ENCODE peak calls at places on chromosomes 3 and 15, in five cellular contexts. One of them, this sample, is unnamed.

GRCh38 chr3:71710906-71711494 is 14.2 kb downstream of the EIF4E3 start:
- DNase-seq in left ventricle myocardium inferior: no peak
- DNase-seq in GM12865: peak; percentile 53
- DNase-seq in PC-9: no peak
- DNase-seq in H9: no peak
- DNase-seq in this sample: peak; percentile 65

GRCh38 chr3:120982608-120983320 is 74.8 kb downstream of the STXBP5L start:
- DNase-seq in left ventricle myocardium inferior: no peak
- DNase-seq in GM12865: no peak
- DNase-seq in PC-9: no peak
- DNase-seq in H9: no peak
- DNase-seq in this sample: no peak

GRCh38 chr3:112811917-112812660 is 34.6 kb downstream of the CD200R1L start:
- DNase-seq in left ventricle myocardium inferior: no peak
- DNase-seq in GM12865: no peak
- DNase-seq in PC-9: no peak
- DNase-seq in H9: no peak
- DNase-seq in this sample: no peak

GRCh38 chr3:152550284-152550683 is 281.6 kb downstream of the MBNL1 start:
- DNase-seq in left ventricle myocardium inferior: no peak
- DNase-seq in GM12865: no peak
- DNase-seq in PC-9: no peak
- DNase-seq in H9: no peak
- DNase-seq in this sample: no peak

GRCh38 chr3:61334783-61335182 is 83.5 kb upstream of the FHIT start:
- DNase-seq in left ventricle myocardium inferior: no peak
- DNase-seq in GM12865: no peak
- DNase-seq in PC-9: no peak
- DNase-seq in H9: no peak
- DNase-seq in this sample: no peak

GRCh38 chr3:197501879-197502620 is 53.7 kb downstream of the BDH1 start:
- DNase-seq in left ventricle myocardium inferior: no peak
- DNase-seq in GM12865: peak; percentile 89
- DNase-seq in PC-9: peak; percentile 65
- DNase-seq in H9: peak; percentile 86
- DNase-seq in this sample: peak; percentile 71

GRCh38 chr3:160331127-160331937 is 67.7 kb downstream of the IFT80 start:
- DNase-seq in left ventricle myocardium inferior: no peak
- DNase-seq in GM12865: no peak
- DNase-seq in PC-9: no peak
- DNase-seq in H9: no peak
- DNase-seq in this sample: no peak

GRCh38 chr3:115989927-115990326 is 366.6 kb downstream of the GAP43 start:
- DNase-seq in left ventricle myocardium inferior: no peak
- DNase-seq in GM12865: no peak
- DNase-seq in PC-9: no peak
- DNase-seq in H9: no peak
- DNase-seq in this sample: no peak

GRCh38 chr3:133575121-133575520 is 1.6 kb downstream of the CDV3 start:
- DNase-seq in left ventricle myocardium inferior: no peak
- DNase-seq in GM12865: peak; percentile 56
- DNase-seq in PC-9: no peak
- DNase-seq in H9: no peak
- DNase-seq in this sample: no peak

GRCh38 chr3:13397316-13397715 is 22.8 kb downstream of the NUP210 start:
- DNase-seq in left ventricle myocardium inferior: no peak
- DNase-seq in GM12865: no peak
- DNase-seq in PC-9: no peak
- DNase-seq in H9: no peak
- DNase-seq in this sample: no peak

GRCh38 chr15:46946953-46947352 is 770.4 kb upstream of the SEMA6D start:
- DNase-seq in left ventricle myocardium inferior: no peak
- DNase-seq in GM12865: peak; percentile 64
- DNase-seq in PC-9: no peak
- DNase-seq in H9: no peak
- DNase-seq in this sample: no peak

GRCh38 chr15:59792359-59792758 is 103.2 kb upstream of the BNIP2 start:
- DNase-seq in left ventricle myocardium inferior: no peak
- DNase-seq in GM12865: no peak
- DNase-seq in PC-9: no peak
- DNase-seq in H9: peak; percentile 29
- DNase-seq in this sample: no peak

GRCh38 chr15:71098920-71099319 is 16.4 kb upstream of the THSD4 start:
- DNase-seq in left ventricle myocardium inferior: no peak
- DNase-seq in GM12865: no peak
- DNase-seq in PC-9: no peak
- DNase-seq in H9: no peak
- DNase-seq in this sample: no peak
- TF ChIP-seq CTCF in left ventricle myocardium inferior: no peak
- TF ChIP-seq CTCF in GM12865: no peak
- TF ChIP-seq CTCF in PC-9: no peak
- TF ChIP-seq CTCF in H9: peak; percentile 11
- TF ChIP-seq CTCF in this sample: no peak

GRCh38 chr3:33737146-33737545 is 19.1 kb upstream of the CLASP2 start:
- DNase-seq in left ventricle myocardium inferior: no peak
- DNase-seq in GM12865: no peak
- DNase-seq in PC-9: no peak
- DNase-seq in H9: no peak
- DNase-seq in this sample: no peak

GRCh38 chr3:33729993-33730392 is 11.9 kb upstream of the CLASP2 start:
- DNase-seq in left ventricle myocardium inferior: no peak
- DNase-seq in GM12865: peak; percentile 72
- DNase-seq in PC-9: no peak
- DNase-seq in H9: no peak
- DNase-seq in this sample: no peak

DNA sequence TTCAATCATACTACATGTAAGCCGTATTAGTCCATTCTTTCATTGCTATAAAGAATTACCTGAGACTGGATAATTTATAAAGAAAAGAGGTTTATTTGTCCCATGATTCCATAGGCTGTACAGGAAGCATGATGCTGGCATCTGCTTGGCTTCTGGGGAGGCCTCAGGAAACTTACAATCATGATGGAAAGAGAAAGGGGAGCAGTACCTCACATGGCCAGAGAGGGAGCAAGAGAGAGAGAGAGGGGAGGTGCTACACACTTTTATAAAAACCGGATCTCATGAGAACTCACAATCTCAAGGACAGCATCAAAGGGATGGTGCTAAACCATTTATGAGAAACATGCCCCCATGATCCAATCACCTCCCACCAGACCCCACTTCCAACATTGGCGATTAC is 14.3 kb upstream of the CLASP2 start:
- DNase-seq in left ventricle myocardium inferior: no peak
- DNase-seq in GM12865: no peak
- DNase-seq in PC-9: no peak
- DNase-seq in H9: no peak
- DNase-seq in this sample: no peak
- TF ChIP-seq CTCF in left ventricle myocardium inferior: no peak
- TF ChIP-seq CTCF in GM12865: peak; percentile 30
- TF ChIP-seq CTCF in PC-9: peak; percentile 41
- TF ChIP-seq CTCF in H9: peak; percentile 48
- TF ChIP-seq CTCF in this sample: no peak

GRCh38 chr15:56989411-56989924 is 71.0 kb downstream of the TCF12 start:
- DNase-seq in left ventricle myocardium inferior: no peak
- DNase-seq in GM12865: peak; percentile 4
- DNase-seq in PC-9: no peak
- DNase-seq in H9: no peak
- DNase-seq in this sample: no peak
- TF ChIP-seq CTCF in left ventricle myocardium inferior: no peak
- TF ChIP-seq CTCF in GM12865: no peak
- TF ChIP-seq CTCF in PC-9: no peak
- TF ChIP-seq CTCF in H9: no peak
- TF ChIP-seq CTCF in this sample: no peak

DNA sequence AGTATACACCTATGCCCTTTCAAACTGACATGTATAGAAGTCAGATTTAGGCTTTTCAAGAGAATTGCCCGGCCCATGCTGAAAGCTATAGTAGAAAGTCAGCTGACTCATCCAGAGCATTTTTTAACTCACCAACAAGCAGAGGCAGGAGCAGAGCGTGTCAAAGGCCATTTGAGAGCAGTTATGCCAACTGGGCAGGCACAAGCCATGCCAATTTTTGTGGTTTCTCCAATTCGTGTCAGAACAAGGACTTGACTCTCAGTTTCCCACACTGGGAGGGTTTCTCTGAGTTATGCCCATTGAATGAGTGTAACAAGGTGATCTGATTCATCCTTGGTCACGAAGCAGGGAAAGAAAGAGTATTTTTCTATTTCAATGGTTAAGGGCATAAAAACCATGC is 403.3 kb upstream of the THBS1 start:
- DNase-seq in left ventricle myocardium inferior: no peak
- DNase-seq in GM12865: no peak
- DNase-seq in PC-9: no peak
- DNase-seq in H9: no peak
- DNase-seq in this sample: no peak
- TF ChIP-seq CTCF in left ventricle myocardium inferior: no peak
- TF ChIP-seq CTCF in GM12865: no peak
- TF ChIP-seq CTCF in PC-9: no peak
- TF ChIP-seq CTCF in H9: no peak
- TF ChIP-seq CTCF in this sample: no peak

GRCh38 chr3:141728355-141728892 is 9.7 kb upstream of the RNF7 start:
- DNase-seq in left ventricle myocardium inferior: no peak
- DNase-seq in GM12865: no peak
- DNase-seq in PC-9: no peak
- DNase-seq in H9: no peak
- DNase-seq in this sample: no peak

GRCh38 chr3:141735176-141735575 is 2.9 kb upstream of the RNF7 start:
- DNase-seq in left ventricle myocardium inferior: no peak
- DNase-seq in GM12865: no peak
- DNase-seq in PC-9: no peak
- DNase-seq in H9: no peak
- DNase-seq in this sample: no peak

GRCh38 chr3:141726483-141726882 is 11.6 kb upstream of the RNF7 start:
- DNase-seq in left ventricle myocardium inferior: no peak
- DNase-seq in GM12865: no peak
- DNase-seq in PC-9: no peak
- DNase-seq in H9: no peak
- DNase-seq in this sample: no peak

GRCh38 chr3:141729240-141729639 is 8.9 kb upstream of the RNF7 start:
- DNase-seq in left ventricle myocardium inferior: no peak
- DNase-seq in GM12865: no peak
- DNase-seq in PC-9: no peak
- DNase-seq in H9: no peak
- DNase-seq in this sample: no peak
- TF ChIP-seq CTCF in left ventricle myocardium inferior: no peak
- TF ChIP-seq CTCF in GM12865: peak; percentile 9
- TF ChIP-seq CTCF in PC-9: no peak
- TF ChIP-seq CTCF in H9: peak; percentile 54
- TF ChIP-seq CTCF in this sample: no peak

GRCh38 chr3:126974756-126975155 is 8.2 kb upstream of the PLXNA1 start:
- DNase-seq in left ventricle myocardium inferior: no peak
- DNase-seq in GM12865: no peak
- DNase-seq in PC-9: no peak
- DNase-seq in H9: no peak
- DNase-seq in this sample: no peak

GRCh38 chr3:126971891-126972351 is 11.0 kb upstream of the PLXNA1 start:
- DNase-seq in left ventricle myocardium inferior: peak; percentile 67
- DNase-seq in GM12865: no peak
- DNase-seq in PC-9: no peak
- DNase-seq in H9: peak; percentile 56
- DNase-seq in this sample: no peak

GRCh38 chr3:126973814-126974213 is 9.1 kb upstream of the PLXNA1 start:
- DNase-seq in left ventricle myocardium inferior: no peak
- DNase-seq in GM12865: no peak
- DNase-seq in PC-9: no peak
- DNase-seq in H9: no peak
- DNase-seq in this sample: no peak

GRCh38 chr3:126970921-126971320 is 12.0 kb upstream of the PLXNA1 start:
- DNase-seq in left ventricle myocardium inferior: no peak
- DNase-seq in GM12865: no peak
- DNase-seq in PC-9: no peak
- DNase-seq in H9: no peak
- DNase-seq in this sample: no peak

DNA sequence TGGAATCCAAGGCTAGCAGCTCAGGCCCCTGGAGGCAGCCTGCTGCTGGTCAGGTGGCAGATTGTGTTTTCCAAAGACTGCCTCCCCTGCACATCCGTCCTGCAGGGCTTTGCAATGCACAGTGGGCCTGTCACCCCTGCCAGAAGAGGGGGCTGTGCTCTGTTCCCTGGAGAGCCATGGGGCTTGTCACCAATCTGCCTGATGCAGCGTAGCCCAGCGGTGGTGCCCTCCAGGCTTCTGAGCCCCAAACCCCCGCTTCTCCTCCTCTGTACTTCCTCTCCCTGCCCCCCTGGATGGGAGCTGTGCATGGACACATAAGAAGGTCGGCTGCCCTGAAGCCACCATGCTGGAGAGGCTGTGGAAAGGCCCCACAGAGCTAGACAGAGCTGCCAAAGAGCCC is 10.0 kb upstream of the PLXNA1 start:
- DNase-seq in left ventricle myocardium inferior: no peak
- DNase-seq in GM12865: no peak
- DNase-seq in PC-9: no peak
- DNase-seq in H9: no peak
- DNase-seq in this sample: no peak
- TF ChIP-seq CTCF in left ventricle myocardium inferior: no peak
- TF ChIP-seq CTCF in GM12865: no peak
- TF ChIP-seq CTCF in PC-9: no peak
- TF ChIP-seq CTCF in H9: peak; percentile 32
- TF ChIP-seq CTCF in this sample: no peak

DNA sequence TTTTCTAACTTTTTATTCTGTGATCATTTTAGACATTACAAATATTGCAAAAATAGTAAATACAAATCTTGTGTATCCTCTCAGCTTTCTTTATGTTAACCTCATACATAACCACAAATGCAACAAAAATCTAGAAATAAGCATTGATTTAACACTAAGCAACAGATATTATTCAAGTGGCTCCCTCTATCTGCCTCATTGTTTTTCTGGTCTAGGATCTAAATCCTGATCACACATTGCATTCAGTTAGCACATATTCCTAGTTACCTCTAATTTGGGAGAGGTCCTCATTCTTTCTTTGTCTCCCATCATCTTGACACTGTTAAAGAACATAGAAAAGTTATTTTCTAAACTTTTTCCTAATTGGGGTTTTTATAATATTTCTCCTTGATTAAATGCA is 1126.0 kb downstream of the ROBO2 start:
- DNase-seq in left ventricle myocardium inferior: no peak
- DNase-seq in GM12865: no peak
- DNase-seq in PC-9: no peak
- DNase-seq in H9: no peak
- DNase-seq in this sample: no peak
- TF ChIP-seq CTCF in left ventricle myocardium inferior: peak; percentile 40
- TF ChIP-seq CTCF in GM12865: no peak
- TF ChIP-seq CTCF in PC-9: no peak
- TF ChIP-seq CTCF in H9: peak; percentile 45
- TF ChIP-seq CTCF in this sample: no peak

GRCh38 chr3:144622845-144623244 is 651.2 kb downstream of the DIPK2A start:
- DNase-seq in left ventricle myocardium inferior: no peak
- DNase-seq in GM12865: peak; percentile 7
- DNase-seq in PC-9: no peak
- DNase-seq in H9: no peak
- DNase-seq in this sample: no peak
- TF ChIP-seq CTCF in left ventricle myocardium inferior: no peak
- TF ChIP-seq CTCF in GM12865: no peak
- TF ChIP-seq CTCF in PC-9: no peak
- TF ChIP-seq CTCF in H9: no peak
- TF ChIP-seq CTCF in this sample: no peak